ENCODE peak calls at places on chromosome 12, in four cellular contexts. Y is dorsolateral prefrontal cortex; J is left ventricle myocardium inferior; L is CD8-positive, alpha-beta memory T cell. N is an unnamed sample.

GRCh38 chr12:1706284-1707016 is 15.6 kb downstream of the ADIPOR2 start:
- DNase-seq in Y (no peak), J (no peak), L (no peak), N (no peak)

GRCh38 chr12:89899651-89900050 is 191.0 kb upstream of the ATP2B1 start:
- DNase-seq in Y (no peak), J (no peak), L (no peak), N (no peak)

GRCh38 chr12:25135531-25136154 is 59.3 kb downstream of the DNAI7 start:
- DNase-seq in Y (no peak), J (no peak), L (no peak), N (no peak)

GRCh38 chr12:1093166-1093751 is 102.2 kb downstream of the ERC1 start:
- DNase-seq in Y (no peak), J (no peak), L (peak), N (no peak)

GRCh38 chr12:103331643-103332042 is 164.1 kb downstream of the C12orf42 start:
- DNase-seq in Y (no peak), J (no peak), L (no peak), N (no peak)

GRCh38 chr12:116244001-116244400 is 33.5 kb downstream of the MED13L start:
- DNase-seq in Y (no peak), J (no peak), L (no peak), N (no peak)

GRCh38 chr12:112664569-112664968 is 127.0 kb upstream of the RPH3A start:
- DNase-seq in Y (no peak), J (no peak), L (peak), N (no peak)

GRCh38 chr12:91172051-91172450 is 10.6 kb downstream of the DCN start:
- DNase-seq in Y (no peak), J (no peak), L (no peak), N (no peak)

GRCh38 chr12:70154087-70154486 is 89.1 kb upstream of the CNOT2 start:
- DNase-seq in Y (no peak), J (no peak), L (no peak), N (no peak)
- H3K4me3 ChIP-seq in Y (no peak), J (no peak), L (no peak), N (no peak)

GRCh38 chr12:26631846-26632245 is 201.1 kb downstream of the ITPR2 start:
- DNase-seq in Y (no peak), J (no peak), L (no peak), N (no peak)

GRCh38 chr12:26633591-26634210 is 199.3 kb downstream of the ITPR2 start:
- DNase-seq in Y (no peak), J (no peak), L (no peak), N (no peak)

GRCh38 chr12:26632746-26633145 is 200.2 kb downstream of the ITPR2 start:
- DNase-seq in Y (no peak), J (no peak), L (no peak), N (no peak)

GRCh38 chr12:26642361-26642760 is 190.6 kb downstream of the ITPR2 start:
- DNase-seq in Y (no peak), J (no peak), L (no peak), N (no peak)

GRCh38 chr12:26636710-26637328 is 196.2 kb downstream of the ITPR2 start:
- DNase-seq in Y (no peak), J (no peak), L (no peak), N (no peak)
- H3K4me3 ChIP-seq in Y (no peak), J (no peak), L (no peak), N (no peak)

GRCh38 chr12:52876371-52876770 is 27.6 kb upstream of the KRT78 start:
- DNase-seq in Y (no peak), J (peak), L (no peak), N (peak)

GRCh38 chr12:52873513-52873831 is 24.7 kb upstream of the KRT78 start:
- DNase-seq in Y (no peak), J (no peak), L (no peak), N (no peak)

GRCh38 chr12:52873832-52874572 is 25.2 kb upstream of the KRT78 start:
- DNase-seq in Y (peak), J (peak), L (peak), N (peak)

GRCh38 chr12:52872644-52873384 is 24.0 kb upstream of the KRT78 start:
- DNase-seq in Y (no peak), J (no peak), L (no peak), N (no peak)

DNA sequence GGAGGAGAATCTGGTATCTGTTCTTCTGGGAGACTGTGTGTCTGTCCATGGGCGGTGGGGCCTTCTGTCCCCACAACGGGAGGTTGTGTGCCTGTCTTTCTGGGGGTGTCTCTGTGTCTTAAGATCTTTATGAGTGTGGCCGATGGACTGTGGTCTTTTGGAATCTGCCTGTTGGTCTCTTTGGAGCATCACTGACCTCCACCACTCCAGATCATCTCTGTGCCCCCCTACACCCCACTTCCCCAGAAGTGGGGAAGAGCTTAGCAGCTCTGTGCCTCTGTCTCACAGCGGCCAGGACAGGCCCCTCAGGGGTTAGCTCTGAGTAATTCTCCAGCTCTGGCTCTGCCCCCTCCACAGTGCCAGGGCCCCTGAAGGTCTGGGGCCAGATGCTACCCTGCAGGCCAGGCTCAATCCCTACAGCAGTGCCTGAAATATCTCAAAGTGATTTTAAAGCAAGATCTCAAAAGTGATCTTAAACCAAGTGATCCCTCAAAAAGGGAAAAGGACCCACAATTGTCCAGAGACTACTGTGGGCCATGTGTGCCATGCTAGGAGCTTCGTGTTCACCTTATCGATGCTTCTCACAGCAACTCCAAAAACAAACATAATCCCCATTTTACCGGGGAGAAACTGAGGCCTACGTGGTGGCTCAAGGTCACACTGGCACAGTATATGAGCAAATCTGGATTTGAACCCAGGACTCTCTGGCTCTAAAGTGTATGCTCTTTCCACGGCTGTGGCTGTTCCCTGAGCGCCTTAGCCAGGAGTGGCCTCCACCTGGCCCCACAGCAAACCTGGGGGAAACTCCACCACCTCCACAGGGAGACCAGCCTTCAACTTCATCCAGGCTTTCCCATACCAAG is 26.0 kb upstream of the KRT78 start:
- DNase-seq in Y (no peak), J (no peak), L (no peak), N (no peak)
- H3K4me3 ChIP-seq in Y (no peak), J (peak), L (peak), N (peak)

GRCh38 chr12:130714091-130714590 is 2.0 kb downstream of the RIMBP2 start:
- DNase-seq in Y (peak), J (no peak), L (no peak), N (no peak)
- H3K4me3 ChIP-seq in Y (peak), J (peak), L (no peak), N (no peak)

GRCh38 chr12:48978291-48978740 is at the start of gene WNT1:
- DNase-seq in Y (no peak), J (no peak), L (no peak), N (no peak)
- H3K4me3 ChIP-seq in Y (no peak), J (peak), L (peak), N (no peak)

DNA sequence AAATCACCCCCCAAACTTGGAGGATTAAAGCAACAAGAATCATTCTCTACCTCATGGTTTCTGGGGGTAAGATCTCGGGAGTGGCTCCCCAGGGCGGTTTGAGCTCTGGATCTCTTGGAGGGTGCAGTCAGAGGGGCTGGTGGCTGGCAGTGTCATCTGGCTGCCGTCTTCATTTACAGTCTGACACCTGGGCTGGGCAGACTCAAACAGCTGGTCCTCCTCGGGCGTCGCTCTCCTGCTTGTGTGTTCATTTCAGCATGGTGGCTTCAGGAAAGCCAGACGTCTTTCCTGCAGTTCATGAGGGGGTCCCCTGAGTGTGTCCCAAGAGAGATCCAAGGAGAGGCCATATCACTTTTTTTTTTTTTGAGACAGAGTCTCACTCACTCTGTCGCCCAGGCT is 66.5 kb upstream of the NCOR2 start:
- DNase-seq in Y (no peak), J (no peak), L (no peak), N (no peak)
- H3K4me3 ChIP-seq in Y (no peak), J (no peak), L (no peak), N (no peak)

GRCh38 chr12:45407967-45408743 is 192.3 kb downstream of the ANO6 start:
- DNase-seq in Y (no peak), J (no peak), L (no peak), N (no peak)

GRCh38 chr12:45407188-45407850 is 191.4 kb downstream of the ANO6 start:
- DNase-seq in Y (no peak), J (no peak), L (no peak), N (no peak)

GRCh38 chr12:45415393-45415817 is 199.5 kb downstream of the ANO6 start:
- DNase-seq in Y (no peak), J (peak), L (no peak), N (peak)

GRCh38 chr12:45409966-45410365 is 194.1 kb downstream of the ANO6 start:
- DNase-seq in Y (no peak), J (no peak), L (no peak), N (no peak)
- H3K4me3 ChIP-seq in Y (no peak), J (no peak), L (no peak), N (no peak)

N was measured in right lobe of liver.